ENCODE peak calls at places on chromosomes 13 and 19, in ten cellular contexts. One of them, this sample, is unnamed. For H3K9me3, the result is how much of the 10 kb centered on the place peaks cover.

GRCh38 chr13:27132538-27132937 is 39.1 kb downstream of the USP12 start:
- DNase-seq in WERI-Rb-1: no peak
- DNase-seq in NT2/D1: no peak
- DNase-seq in thoracic aorta: no peak
- DNase-seq in lung: no peak
- DNase-seq in stomach: no peak
- DNase-seq in CD4-positive, CD25-positive, alpha-beta regulatory T cell: peak
- DNase-seq in IMR-90: no peak
- DNase-seq in mucosa of descending colon: no peak
- DNase-seq in PC-3: no peak
- DNase-seq in this sample: no peak

GRCh38 chr13:111215081-111216047 is 100.3 kb downstream of the ARHGEF7 start:
- DNase-seq in WERI-Rb-1: no peak
- DNase-seq in stomach: no peak
- DNase-seq in NT2/D1: no peak
- DNase-seq in IMR-90: no peak
- DNase-seq in mucosa of descending colon: no peak
- DNase-seq in CD4-positive, CD25-positive, alpha-beta regulatory T cell: no peak
- DNase-seq in lung: no peak
- DNase-seq in PC-3: no peak
- DNase-seq in thoracic aorta: no peak
- DNase-seq in this sample: no peak

GRCh38 chr19:38701455-38702063 is 42.7 kb downstream of the CAPN12 start:
- DNase-seq in lung: no peak
- DNase-seq in IMR-90: peak
- DNase-seq in thoracic aorta: no peak
- DNase-seq in stomach: no peak
- DNase-seq in WERI-Rb-1: no peak
- DNase-seq in mucosa of descending colon: no peak
- DNase-seq in CD4-positive, CD25-positive, alpha-beta regulatory T cell: no peak
- DNase-seq in NT2/D1: no peak
- DNase-seq in PC-3: no peak
- DNase-seq in this sample: peak

GRCh38 chr19:29837448-29837961 is 25.7 kb downstream of the CCNE1 start:
- DNase-seq in WERI-Rb-1: no peak
- DNase-seq in NT2/D1: no peak
- DNase-seq in lung: no peak
- DNase-seq in PC-3: no peak
- DNase-seq in stomach: no peak
- DNase-seq in thoracic aorta: no peak
- DNase-seq in mucosa of descending colon: no peak
- DNase-seq in CD4-positive, CD25-positive, alpha-beta regulatory T cell: peak
- DNase-seq in IMR-90: no peak
- DNase-seq in this sample: no peak

GRCh38 chr13:31913459-31913858 is 118.1 kb upstream of the FRY start:
- DNase-seq in stomach: no peak
- DNase-seq in PC-3: no peak
- DNase-seq in NT2/D1: no peak
- DNase-seq in thoracic aorta: no peak
- DNase-seq in IMR-90: no peak
- DNase-seq in CD4-positive, CD25-positive, alpha-beta regulatory T cell: no peak
- DNase-seq in mucosa of descending colon: no peak
- DNase-seq in WERI-Rb-1: no peak
- DNase-seq in lung: no peak
- DNase-seq in this sample: no peak

GRCh38 chr13:35552172-35552844 is 75.8 kb upstream of the MAB21L1 start:
- DNase-seq in stomach: no peak
- DNase-seq in IMR-90: peak
- DNase-seq in WERI-Rb-1: no peak
- DNase-seq in PC-3: peak
- DNase-seq in NT2/D1: no peak
- DNase-seq in thoracic aorta: no peak
- DNase-seq in mucosa of descending colon: no peak
- DNase-seq in lung: no peak
- DNase-seq in CD4-positive, CD25-positive, alpha-beta regulatory T cell: no peak
- DNase-seq in this sample: no peak

GRCh38 chr19:588758-589692 is 656 bp upstream of the HCN2 start:
- DNase-seq in stomach: no peak
- DNase-seq in NT2/D1: no peak
- DNase-seq in mucosa of descending colon: no peak
- DNase-seq in PC-3: no peak
- DNase-seq in WERI-Rb-1: peak
- DNase-seq in thoracic aorta: no peak
- DNase-seq in IMR-90: no peak
- DNase-seq in CD4-positive, CD25-positive, alpha-beta regulatory T cell: no peak
- DNase-seq in lung: no peak
- DNase-seq in this sample: no peak

GRCh38 chr19:18845961-18846360 is 14.2 kb downstream of the UPF1 start:
- DNase-seq in stomach: no peak
- DNase-seq in thoracic aorta: no peak
- DNase-seq in mucosa of descending colon: no peak
- DNase-seq in IMR-90: no peak
- DNase-seq in WERI-Rb-1: no peak
- DNase-seq in NT2/D1: no peak
- DNase-seq in CD4-positive, CD25-positive, alpha-beta regulatory T cell: no peak
- DNase-seq in PC-3: no peak
- DNase-seq in lung: no peak
- DNase-seq in this sample: no peak

GRCh38 chr19:18117692-18118378 is 20.3 kb downstream of the MAST3 start:
- DNase-seq in PC-3: peak
- DNase-seq in stomach: peak
- DNase-seq in IMR-90: peak
- DNase-seq in mucosa of descending colon: peak
- DNase-seq in CD4-positive, CD25-positive, alpha-beta regulatory T cell: peak
- DNase-seq in lung: peak
- DNase-seq in WERI-Rb-1: peak
- DNase-seq in NT2/D1: peak
- DNase-seq in thoracic aorta: no peak
- DNase-seq in this sample: peak

GRCh38 chr13:32746474-32746873 is 160.2 kb downstream of the PDS5B start:
- DNase-seq in thoracic aorta: no peak
- DNase-seq in NT2/D1: no peak
- DNase-seq in WERI-Rb-1: no peak
- DNase-seq in PC-3: no peak
- DNase-seq in mucosa of descending colon: no peak
- DNase-seq in lung: no peak
- DNase-seq in stomach: no peak
- DNase-seq in IMR-90: no peak
- DNase-seq in CD4-positive, CD25-positive, alpha-beta regulatory T cell: no peak
- DNase-seq in this sample: no peak

GRCh38 chr13:38012096-38012495 is 142.5 kb upstream of the TRPC4 start:
- DNase-seq in NT2/D1: no peak
- DNase-seq in lung: no peak
- DNase-seq in IMR-90: no peak
- DNase-seq in CD4-positive, CD25-positive, alpha-beta regulatory T cell: no peak
- DNase-seq in mucosa of descending colon: no peak
- DNase-seq in stomach: no peak
- DNase-seq in WERI-Rb-1: no peak
- DNase-seq in PC-3: no peak
- DNase-seq in thoracic aorta: no peak
- DNase-seq in this sample: no peak

GRCh38 chr13:30792257-30793000 is 57.1 kb downstream of the ALOX5AP start:
- DNase-seq in WERI-Rb-1: peak
- DNase-seq in CD4-positive, CD25-positive, alpha-beta regulatory T cell: no peak
- DNase-seq in mucosa of descending colon: peak
- DNase-seq in thoracic aorta: peak
- DNase-seq in lung: peak
- DNase-seq in NT2/D1: peak
- DNase-seq in PC-3: peak
- DNase-seq in IMR-90: peak
- DNase-seq in stomach: peak
- DNase-seq in this sample: peak

GRCh38 chr19:7210359-7210758 is 83.9 kb downstream of the INSR start:
- DNase-seq in WERI-Rb-1: no peak
- DNase-seq in mucosa of descending colon: no peak
- DNase-seq in IMR-90: no peak
- DNase-seq in stomach: no peak
- DNase-seq in NT2/D1: no peak
- DNase-seq in PC-3: no peak
- DNase-seq in thoracic aorta: no peak
- DNase-seq in CD4-positive, CD25-positive, alpha-beta regulatory T cell: no peak
- DNase-seq in lung: no peak
- DNase-seq in this sample: no peak

GRCh38 chr13:75635621-75636338 is at the start of gene LMO7:
- DNase-seq in PC-3: peak
- DNase-seq in WERI-Rb-1: peak
- DNase-seq in stomach: peak
- DNase-seq in mucosa of descending colon: no peak
- DNase-seq in thoracic aorta: no peak
- DNase-seq in NT2/D1: no peak
- DNase-seq in IMR-90: peak
- DNase-seq in CD4-positive, CD25-positive, alpha-beta regulatory T cell: no peak
- DNase-seq in lung: peak
- DNase-seq in this sample: peak

GRCh38 chr13:35917252-35917941 is 213.8 kb downstream of the DCLK1 start:
- DNase-seq in PC-3: no peak
- DNase-seq in CD4-positive, CD25-positive, alpha-beta regulatory T cell: no peak
- DNase-seq in NT2/D1: no peak
- DNase-seq in mucosa of descending colon: no peak
- DNase-seq in stomach: no peak
- DNase-seq in thoracic aorta: no peak
- DNase-seq in IMR-90: no peak
- DNase-seq in WERI-Rb-1: no peak
- DNase-seq in lung: no peak
- DNase-seq in this sample: no peak

GRCh38 chr13:50572129-50572528 is 271.4 kb downstream of the DLEU7 start:
- DNase-seq in CD4-positive, CD25-positive, alpha-beta regulatory T cell: no peak
- DNase-seq in NT2/D1: no peak
- DNase-seq in stomach: no peak
- DNase-seq in mucosa of descending colon: no peak
- DNase-seq in WERI-Rb-1: no peak
- DNase-seq in PC-3: no peak
- DNase-seq in lung: no peak
- DNase-seq in thoracic aorta: no peak
- DNase-seq in IMR-90: no peak
- DNase-seq in this sample: no peak

GRCh38 chr19:1856345-1856697 is 7.1 kb downstream of the KLF16 start:
- DNase-seq in mucosa of descending colon: no peak
- DNase-seq in CD4-positive, CD25-positive, alpha-beta regulatory T cell: peak
- DNase-seq in PC-3: no peak
- DNase-seq in lung: no peak
- DNase-seq in stomach: no peak
- DNase-seq in NT2/D1: no peak
- DNase-seq in WERI-Rb-1: peak
- DNase-seq in IMR-90: no peak
- DNase-seq in thoracic aorta: no peak
- DNase-seq in this sample: no peak
- H3K4me3 ChIP-seq in mucosa of descending colon: no peak
- H3K4me3 ChIP-seq in CD4-positive, CD25-positive, alpha-beta regulatory T cell: peak
- H3K4me3 ChIP-seq in PC-3: no peak
- H3K4me3 ChIP-seq in lung: peak
- H3K4me3 ChIP-seq in stomach: peak
- H3K4me3 ChIP-seq in NT2/D1: no peak
- H3K4me3 ChIP-seq in WERI-Rb-1: peak
- H3K4me3 ChIP-seq in IMR-90: peak
- H3K4me3 ChIP-seq in thoracic aorta: peak
- H3K4me3 ChIP-seq in this sample: peak

DNA sequence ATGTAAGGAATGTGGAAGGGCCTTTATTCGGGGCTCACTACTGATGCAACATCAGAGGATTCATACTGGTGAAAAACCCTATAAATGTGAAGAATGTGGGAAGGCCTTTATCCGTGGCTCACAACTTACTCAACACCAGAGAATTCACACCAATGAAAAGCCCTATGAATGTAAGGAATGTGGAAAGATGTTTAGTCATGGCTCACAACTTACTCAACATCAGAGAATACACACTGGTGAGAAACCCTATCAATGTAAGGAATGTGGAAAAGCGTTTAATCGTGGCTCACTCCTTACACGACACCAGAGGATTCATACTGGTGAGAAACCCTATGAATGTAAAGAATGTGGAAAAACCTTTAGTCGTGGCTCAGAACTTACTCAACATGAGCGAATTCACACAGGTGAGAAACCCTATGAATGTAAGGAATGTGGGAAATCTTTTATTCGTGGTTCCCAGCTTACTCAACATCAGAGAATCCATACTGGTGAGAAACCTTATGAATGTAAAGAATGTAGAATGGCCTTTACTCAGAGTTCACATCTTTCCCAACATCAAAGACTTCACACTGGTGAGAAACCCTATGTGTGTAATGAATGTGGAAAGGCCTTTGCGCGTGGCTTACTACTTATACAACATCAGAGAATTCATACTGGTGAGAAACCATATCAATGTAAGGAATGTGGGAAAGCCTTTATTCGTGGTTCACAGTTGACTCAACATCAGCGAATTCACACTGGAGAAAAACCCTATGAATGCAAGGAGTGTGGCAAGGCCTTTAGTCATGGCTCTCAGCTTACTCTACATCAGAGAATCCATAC is 44.3 kb downstream of the ZNF585A start:
- DNase-seq in CD4-positive, CD25-positive, alpha-beta regulatory T cell: no peak
- DNase-seq in lung: no peak
- DNase-seq in PC-3: no peak
- DNase-seq in thoracic aorta: no peak
- DNase-seq in WERI-Rb-1: no peak
- DNase-seq in stomach: no peak
- DNase-seq in IMR-90: no peak
- DNase-seq in mucosa of descending colon: no peak
- DNase-seq in NT2/D1: no peak
- DNase-seq in this sample: no peak
- H3K9me3 ChIP-seq in CD4-positive, CD25-positive, alpha-beta regulatory T cell: half or more
- H3K9me3 ChIP-seq in lung: half or more
- H3K9me3 ChIP-seq in PC-3: half or more
- H3K9me3 ChIP-seq in thoracic aorta: half or more
- H3K9me3 ChIP-seq in WERI-Rb-1: half or more
- H3K9me3 ChIP-seq in stomach: half or more
- H3K9me3 ChIP-seq in IMR-90: half or more
- H3K9me3 ChIP-seq in mucosa of descending colon: half or more
- H3K9me3 ChIP-seq in NT2/D1: half or more
- H3K9me3 ChIP-seq in this sample: under half

GRCh38 chr13:105031306-105031705 is 1504.2 kb downstream of the EFNB2 start:
- DNase-seq in WERI-Rb-1: no peak
- DNase-seq in NT2/D1: no peak
- DNase-seq in stomach: no peak
- DNase-seq in mucosa of descending colon: no peak
- DNase-seq in IMR-90: no peak
- DNase-seq in lung: no peak
- DNase-seq in PC-3: no peak
- DNase-seq in thoracic aorta: no peak
- DNase-seq in CD4-positive, CD25-positive, alpha-beta regulatory T cell: no peak
- DNase-seq in this sample: no peak
- H3K4me3 ChIP-seq in WERI-Rb-1: no peak
- H3K4me3 ChIP-seq in NT2/D1: no peak
- H3K4me3 ChIP-seq in stomach: no peak
- H3K4me3 ChIP-seq in mucosa of descending colon: no peak
- H3K4me3 ChIP-seq in IMR-90: no peak
- H3K4me3 ChIP-seq in lung: no peak
- H3K4me3 ChIP-seq in PC-3: no peak
- H3K4me3 ChIP-seq in thoracic aorta: no peak
- H3K4me3 ChIP-seq in CD4-positive, CD25-positive, alpha-beta regulatory T cell: no peak
- H3K4me3 ChIP-seq in this sample: no peak

DNA sequence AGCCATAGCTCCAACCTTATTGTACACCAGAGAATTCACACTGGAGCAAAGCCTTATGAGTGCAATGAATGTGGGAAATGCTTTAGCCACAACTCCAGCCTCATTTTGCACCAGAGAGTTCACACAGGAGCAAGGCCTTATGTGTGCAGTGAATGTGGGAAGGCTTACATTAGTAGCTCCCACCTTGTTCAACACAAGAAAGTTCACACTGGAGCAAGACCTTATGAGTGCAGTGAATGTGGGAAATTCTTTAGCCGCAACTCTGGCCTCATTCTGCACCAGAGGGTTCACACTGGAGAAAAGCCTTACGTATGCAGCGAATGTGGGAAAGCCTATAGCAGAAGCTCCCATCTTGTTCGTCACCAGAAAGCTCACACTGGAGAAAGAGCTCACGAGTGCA is 5.9 kb upstream of the TRAPPC2B start:
- DNase-seq in PC-3: no peak
- DNase-seq in CD4-positive, CD25-positive, alpha-beta regulatory T cell: no peak
- DNase-seq in lung: no peak
- DNase-seq in mucosa of descending colon: no peak
- DNase-seq in WERI-Rb-1: no peak
- DNase-seq in stomach: no peak
- DNase-seq in thoracic aorta: no peak
- DNase-seq in IMR-90: no peak
- DNase-seq in NT2/D1: no peak
- DNase-seq in this sample: no peak
- H3K9me3 ChIP-seq in PC-3: under half
- H3K9me3 ChIP-seq in CD4-positive, CD25-positive, alpha-beta regulatory T cell: half or more
- H3K9me3 ChIP-seq in lung: under half
- H3K9me3 ChIP-seq in mucosa of descending colon: half or more
- H3K9me3 ChIP-seq in WERI-Rb-1: under half
- H3K9me3 ChIP-seq in stomach: half or more
- H3K9me3 ChIP-seq in thoracic aorta: half or more
- H3K9me3 ChIP-seq in IMR-90: under half
- H3K9me3 ChIP-seq in NT2/D1: under half
- H3K9me3 ChIP-seq in this sample: under half